ENCODE peak calls at places on chromosomes 7 and 10, in five cellular contexts. B is HFF-Myc, Y is chondrocyte, R is PC-3, H is progenitor cell of endocrine pancreas. U is an unnamed sample.

GRCh38 chr7:50562126-50562525 is 3.1 kb downstream of the DDC start:
- DNase-seq in B (no peak), Y (no peak), R (no peak), H (no peak), U (no peak)

GRCh38 chr7:99267530-99268360 is 4.9 kb upstream of the MYH16 start:
- DNase-seq in Y (no peak), B (peak), H (no peak), R (peak), U (no peak)

GRCh38 chr10:63713191-63714144 is 192.3 kb downstream of the REEP3 start:
- DNase-seq in R (peak), H (no peak), Y (no peak), B (no peak), U (peak)

GRCh38 chr7:74606101-74606908 is 51.2 kb upstream of the GTF2I start:
- DNase-seq in R (peak), Y (no peak), H (no peak), B (no peak), U (peak)

GRCh38 chr10:133021963-133022783 is 65.6 kb upstream of the ADGRA1 start:
- DNase-seq in Y (no peak), B (no peak), H (no peak), R (no peak), U (no peak)

GRCh38 chr10:24920907-24921881 is 31.2 kb downstream of the PRTFDC1 start:
- DNase-seq in H (no peak), Y (no peak), B (peak), R (peak), U (peak)

GRCh38 chr7:3194501-3195141 is 106.4 kb upstream of the SDK1 start:
- DNase-seq in H (peak), R (peak), B (peak), Y (no peak), U (peak)

GRCh38 chr10:64036996-64037666 is 515.9 kb downstream of the REEP3 start:
- DNase-seq in H (no peak), Y (no peak), R (no peak), B (no peak), U (no peak)

GRCh38 chr7:13560441-13560840 is 429.0 kb downstream of the ETV1 start:
- DNase-seq in R (no peak), H (no peak), Y (no peak), B (peak), U (no peak)

GRCh38 chr7:30752979-30753378 is 1.0 kb downstream of the INMT start:
- DNase-seq in Y (no peak), H (no peak), R (no peak), B (no peak), U (no peak)

GRCh38 chr10:2876032-2876431 is 191.3 kb upstream of the PFKP start:
- DNase-seq in H (no peak), R (no peak), Y (no peak), B (no peak), U (no peak)

GRCh38 chr10:102744374-102745051 is 765 bp downstream of the WBP1L start:
- DNase-seq in B (no peak), R (no peak), Y (no peak), H (no peak), U (no peak)

GRCh38 chr10:28495084-28495483 is 37.8 kb upstream of the WAC start:
- DNase-seq in H (no peak), B (no peak), Y (no peak), R (no peak), U (no peak)

GRCh38 chr10:28494420-28494819 is 38.5 kb upstream of the WAC start:
- DNase-seq in B (no peak), H (no peak), Y (no peak), R (no peak), U (no peak)

GRCh38 chr10:28497313-28498126 is 35.4 kb upstream of the WAC start:
- DNase-seq in Y (no peak), R (no peak), H (no peak), B (no peak), U (no peak)

GRCh38 chr10:28496481-28496961 is 36.4 kb upstream of the WAC start:
- DNase-seq in Y (no peak), R (peak), H (no peak), B (no peak), U (no peak)

GRCh38 chr10:28496017-28496416 is 36.9 kb upstream of the WAC start:
- DNase-seq in Y (no peak), H (no peak), R (no peak), B (no peak), U (no peak)
- TF ChIP-seq CTCF in Y (no peak), H (no peak), R (no peak), B (no peak), U (no peak)

GRCh38 chr7:149839933-149840332 is 1.8 kb downstream of the ZNF862 start:
- DNase-seq in B (no peak), R (no peak), H (no peak), Y (no peak), U (no peak)

GRCh38 chr7:149838224-149838991 is at the start of gene ZNF862:
- DNase-seq in B (peak), Y (peak), H (peak), R (peak), U (peak)

GRCh38 chr7:149837620-149838223 is 453 bp upstream of the ZNF862 start:
- DNase-seq in Y (no peak), R (no peak), H (no peak), B (no peak), U (no peak)

GRCh38 chr7:149836434-149836833 is 1.7 kb upstream of the ZNF862 start:
- DNase-seq in Y (no peak), R (no peak), B (no peak), H (no peak), U (no peak)

GRCh38 chr7:149838992-149839408 is 825 bp downstream of the ZNF862 start:
- DNase-seq in R (peak), H (no peak), Y (no peak), B (no peak), U (no peak)
- TF ChIP-seq CTCF in R (no peak), H (no peak), Y (no peak), B (no peak), U (no peak)

DNA sequence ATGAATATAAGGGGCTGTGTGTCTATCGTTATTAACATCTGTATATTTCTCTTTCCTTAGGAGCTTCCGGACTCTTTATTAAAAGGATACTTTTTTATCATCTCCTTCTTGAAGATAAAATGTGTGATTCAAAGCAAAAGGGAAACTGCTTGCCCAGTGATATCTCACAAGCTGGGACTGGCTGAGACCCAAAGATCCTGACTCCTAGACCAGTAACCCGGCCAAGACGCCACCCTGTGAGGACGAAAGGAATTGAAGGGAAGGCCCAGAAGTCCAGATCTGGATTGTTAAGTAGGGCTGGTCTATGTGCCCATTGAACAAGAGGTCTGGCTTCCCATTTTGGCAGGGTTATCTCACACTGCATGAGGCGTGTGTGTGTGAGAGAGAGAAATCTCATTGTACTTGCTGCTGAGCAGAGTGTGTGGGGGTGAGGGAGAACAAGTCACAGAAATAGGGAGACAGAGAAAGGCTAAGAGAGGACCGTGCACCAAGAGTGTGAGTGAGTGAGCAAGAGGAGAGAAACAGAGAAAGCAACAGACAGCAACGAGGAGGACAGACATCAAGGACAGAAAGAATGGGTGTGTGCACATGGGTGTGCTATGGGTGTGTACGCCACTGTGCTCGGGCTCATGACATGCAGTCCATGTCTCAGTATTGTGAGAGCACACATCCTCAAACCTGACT is 75.4 kb downstream of the PLXNA4 start:
- DNase-seq in H (no peak), Y (no peak), B (no peak), R (peak), U (peak)
- TF ChIP-seq CTCF in H (peak), Y (peak), B (no peak), R (peak), U (peak)

GRCh38 chr7:85851571-85852193 is 664.8 kb upstream of the SEMA3D start:
- DNase-seq in R (peak), Y (no peak), B (no peak), H (no peak), U (no peak)
- TF ChIP-seq CTCF in R (peak), Y (peak), B (no peak), H (peak), U (peak)

GRCh38 chr10:100304414-100304813 is 17.9 kb upstream of the BLOC1S2 start:
- DNase-seq in Y (no peak), H (no peak), B (no peak), R (no peak), U (no peak)

GRCh38 chr10:100306861-100307260 is 20.4 kb upstream of the BLOC1S2 start:
- DNase-seq in H (no peak), B (no peak), R (no peak), Y (no peak), U (no peak)

GRCh38 chr10:100307716-100308115 is 21.2 kb upstream of the BLOC1S2 start:
- DNase-seq in B (no peak), Y (no peak), H (no peak), R (peak), U (no peak)

DNA sequence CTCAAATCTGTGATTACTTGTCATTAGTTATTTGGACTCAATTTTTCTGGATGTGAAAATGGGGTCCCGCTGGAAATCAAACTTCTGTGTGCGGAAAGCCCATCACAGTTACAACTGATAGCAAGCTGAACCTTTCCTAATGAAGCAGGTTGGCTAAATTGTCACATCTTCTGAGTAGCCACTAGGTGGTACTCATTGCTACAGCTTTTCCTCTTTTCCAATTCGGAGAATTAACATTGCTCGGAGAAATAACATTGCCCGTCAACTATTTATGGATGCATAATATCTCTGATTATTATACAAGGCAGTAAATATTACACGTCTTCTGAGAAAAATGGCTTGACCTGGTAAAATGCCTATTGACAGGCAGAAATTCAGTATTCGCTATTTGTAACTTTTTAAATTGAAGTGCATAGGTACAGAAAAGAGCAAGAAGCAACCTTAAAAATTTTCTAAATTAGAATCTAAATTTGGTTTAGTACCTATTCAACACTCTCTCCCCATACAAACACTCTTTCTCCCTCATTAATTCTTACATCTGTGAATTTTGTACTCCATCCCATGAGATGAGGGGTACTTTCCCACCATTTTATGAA is 17.3 kb upstream of the BLOC1S2 start:
- DNase-seq in B (no peak), R (peak), H (no peak), Y (no peak), U (no peak)
- TF ChIP-seq CTCF in B (peak), R (peak), H (peak), Y (peak), U (peak)

U was measured in H9.